ENCODE peak calls at places on chromosomes 16 and 17, in ten cellular contexts. G, K, N, F, R, H, E, C, Z and Q are unnamed samples.
A peak's percentile ranks its signal among the peaks of the same experiment; 100 is the strongest.

GRCh38 chr17:41547921-41548843 is 20.1 kb upstream of the KRT19 start:
- DNase-seq in G (peak; percentile 68), K (no peak), N (peak; percentile 95), F (no peak), R (no peak), H (peak; percentile 95), E (peak; percentile 93), C (peak; percentile 92), Z (peak; percentile 98), Q (peak; percentile 62)

GRCh38 chr16:27841061-27841801 is 222.3 kb downstream of the GSG1L start:
- DNase-seq in G (no peak), K (no peak), N (no peak), F (no peak), R (peak; percentile 33), H (no peak), E (no peak), C (peak; percentile 78), Z (no peak), Q (no peak)

GRCh38 chr16:48537909-48538745 is 71.9 kb downstream of the N4BP1 start:
- DNase-seq in G (peak; percentile 54), K (no peak), N (no peak), F (no peak), R (no peak), H (no peak), E (peak; percentile 54), C (no peak), Z (no peak), Q (peak; percentile 72)

GRCh38 chr16:85662036-85662812 is 26.5 kb downstream of the GINS2 start:
- DNase-seq in G (no peak), K (no peak), N (no peak), F (no peak), R (peak; percentile 44), H (no peak), E (no peak), C (no peak), Z (no peak), Q (no peak)

GRCh38 chr17:42311240-42312034 is 23.1 kb downstream of the STAT5A start:
- DNase-seq in G (peak; percentile 78), K (peak; percentile 60), N (peak; percentile 96), F (no peak), R (peak; percentile 93), H (no peak), E (peak; percentile 95), C (peak; percentile 96), Z (peak; percentile 94), Q (peak; percentile 78)

GRCh38 chr17:66941773-66942452 is 22.6 kb upstream of the CACNG4 start:
- DNase-seq in G (no peak), K (no peak), N (no peak), F (no peak), R (no peak), H (no peak), E (no peak), C (no peak), Z (no peak), Q (no peak)

GRCh38 chr16:69482410-69482951 is 58.1 kb downstream of the CYB5B start:
- DNase-seq in G (no peak), K (no peak), N (no peak), F (no peak), R (peak; percentile 83), H (no peak), E (peak; percentile 74), C (peak; percentile 93), Z (peak; percentile 27), Q (no peak)

GRCh38 chr16:30775131-30775380 is 11.9 kb downstream of the ZNF629 start:
- DNase-seq in G (no peak), K (no peak), N (no peak), F (no peak), R (no peak), H (no peak), E (no peak), C (no peak), Z (no peak), Q (no peak)

GRCh38 chr17:57440522-57441269 is 184.4 kb downstream of the MSI2 start:
- DNase-seq in G (peak; percentile 38), K (peak; percentile 40), N (peak; percentile 49), F (no peak), R (peak; percentile 68), H (peak; percentile 77), E (peak; percentile 71), C (peak; percentile 89), Z (peak; percentile 88), Q (no peak)

GRCh38 chr17:48530887-48531272 is at the start of gene HOXB1:
- DNase-seq in G (no peak), K (no peak), N (no peak), F (no peak), R (no peak), H (no peak), E (no peak), C (no peak), Z (no peak), Q (no peak)

GRCh38 chr17:48290378-48290777 is 139.6 kb downstream of the SKAP1 start:
- DNase-seq in G (no peak), K (no peak), N (no peak), F (no peak), R (no peak), H (peak; percentile 13), E (no peak), C (no peak), Z (no peak), Q (no peak)

GRCh38 chr17:35895602-35896001 is 15.4 kb upstream of the CCL5 start:
- DNase-seq in G (no peak), K (no peak), N (peak; percentile 89), F (no peak), R (no peak), H (no peak), E (no peak), C (no peak), Z (peak; percentile 29), Q (no peak)

GRCh38 chr16:35743101-35743692 is 2283.8 kb downstream of the TP53TG3F start:
- DNase-seq in G (no peak), K (no peak), N (no peak), F (peak; percentile 79), R (no peak), H (no peak), E (no peak), C (no peak), Z (no peak), Q (no peak)

GRCh38 chr17:56681561-56682266 is 88.2 kb downstream of the NOG start:
- DNase-seq in G (no peak), K (no peak), N (peak; percentile 88), F (no peak), R (no peak), H (no peak), E (no peak), C (peak; percentile 34), Z (peak; percentile 98), Q (no peak)

DNA sequence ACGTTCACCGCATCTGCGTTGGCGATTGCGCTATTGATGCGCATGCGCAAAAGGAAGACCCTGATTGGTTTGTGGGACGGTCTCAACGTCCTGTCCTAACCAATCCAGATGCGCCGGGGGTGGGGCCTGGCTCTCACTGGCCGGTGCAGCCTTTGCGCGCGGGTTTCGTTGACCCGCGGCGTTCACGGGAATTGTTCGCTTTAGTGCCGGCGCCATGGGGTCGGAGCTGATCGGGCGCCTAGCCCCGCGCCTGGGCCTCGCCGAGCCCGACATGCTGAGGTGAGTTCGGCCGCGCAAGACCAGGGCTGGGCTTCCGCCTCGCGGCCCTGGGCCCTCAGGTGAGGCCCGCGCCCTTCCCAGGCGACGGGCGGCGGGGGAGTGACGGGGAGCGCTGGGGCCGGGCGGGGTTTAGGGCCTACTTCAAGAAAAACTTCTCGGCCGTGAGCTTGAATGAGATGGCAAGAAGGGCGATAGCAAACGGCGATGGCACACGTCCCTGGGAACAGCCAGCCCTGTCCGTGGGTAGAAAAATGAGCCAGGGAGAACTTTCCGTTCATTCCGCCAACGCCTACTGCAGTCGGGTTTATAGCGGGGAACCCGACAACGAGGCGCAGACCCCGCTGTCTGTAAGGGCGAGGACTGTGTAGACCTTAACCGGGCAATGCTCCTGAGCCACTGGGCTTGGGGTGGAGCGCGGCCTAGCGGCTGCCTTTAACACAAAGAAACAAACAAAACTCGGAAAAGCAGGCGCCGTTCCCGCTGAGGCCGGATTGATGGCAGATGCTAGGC is at the start of gene ORC6:
- DNase-seq in G (peak; percentile 98), K (peak; percentile 99), N (peak; percentile 98), F (peak; percentile 100), R (peak; percentile 99), H (peak; percentile 97), E (peak; percentile 98), C (peak; percentile 100), Z (peak; percentile 95), Q (peak; percentile 95)
- TF ChIP-seq POLR2A in G (no peak), K (no peak), N (peak; percentile 78), F (no peak), R (no peak), H (peak; percentile 51), E (no peak), C (no peak), Z (peak; percentile 74), Q (no peak)

GRCh38 chr16:56684926-56685590 is 2.8 kb downstream of the MT1X start:
- DNase-seq in G (no peak), K (no peak), N (no peak), F (no peak), R (no peak), H (no peak), E (no peak), C (no peak), Z (no peak), Q (no peak)

GRCh38 chr16:56683424-56684162 is 1.3 kb downstream of the MT1X start:
- DNase-seq in G (no peak), K (no peak), N (no peak), F (no peak), R (no peak), H (no peak), E (no peak), C (no peak), Z (no peak), Q (no peak)

GRCh38 chr16:56681939-56682702 is at the start of gene MT1X:
- DNase-seq in G (peak; percentile 94), K (peak; percentile 82), N (peak; percentile 92), F (peak; percentile 98), R (peak; percentile 96), H (peak; percentile 89), E (peak; percentile 92), C (peak; percentile 99), Z (peak; percentile 77), Q (peak; percentile 98)

GRCh38 chr16:56682703-56683397 is 580 bp downstream of the MT1X start:
- DNase-seq in G (peak; percentile 20), K (no peak), N (peak; percentile 38), F (no peak), R (no peak), H (no peak), E (peak; percentile 26), C (no peak), Z (no peak), Q (no peak)

GRCh38 chr16:56684256-56684925 is 2.1 kb downstream of the MT1X start:
- DNase-seq in G (no peak), K (no peak), N (no peak), F (no peak), R (no peak), H (no peak), E (no peak), C (no peak), Z (no peak), Q (no peak)
- TF ChIP-seq POLR2A in G (no peak), K (no peak), N (no peak), F (no peak), R (peak; percentile 4), H (no peak), E (no peak), C (no peak), Z (no peak), Q (no peak)

GRCh38 chr17:37759014-37759637 is 14.3 kb upstream of the HNF1B start:
- DNase-seq in G (no peak), K (no peak), N (no peak), F (no peak), R (no peak), H (no peak), E (no peak), C (no peak), Z (no peak), Q (no peak)
- TF ChIP-seq POLR2A in G (no peak), K (no peak), N (no peak), F (no peak), R (no peak), H (no peak), E (no peak), C (no peak), Z (no peak), Q (no peak)

GRCh38 chr16:10906482-10906881 is 29.5 kb downstream of the CIITA start:
- DNase-seq in G (no peak), K (no peak), N (no peak), F (no peak), R (no peak), H (no peak), E (no peak), C (no peak), Z (no peak), Q (no peak)
- TF ChIP-seq POLR2A in G (no peak), K (no peak), N (no peak), F (no peak), R (no peak), H (no peak), E (no peak), C (no peak), Z (no peak), Q (no peak)